ENCODE peak calls at places on chromosomes 12 and 14, in eight cellular contexts. W is heart left ventricle, V is GM12864, J is psoas muscle, R is upper lobe of right lung, Y is HCT116, C is fibroblast of villous mesenchyme, T is breast epithelium. A is an unnamed sample.

GRCh38 chr12:6078378-6079083 is 45.9 kb downstream of the VWF start:
- DNase-seq in C (no peak), J (no peak), W (no peak), R (no peak), V (no peak), T (no peak), Y (no peak), A (peak; percentile 43)

GRCh38 chr12:47493801-47494200 is 212.0 kb downstream of the RPAP3 start:
- DNase-seq in W (no peak), C (no peak), J (no peak), R (no peak), Y (no peak), V (no peak), T (no peak), A (no peak)

GRCh38 chr12:25994252-25994651 is 35.8 kb downstream of the RASSF8 start:
- DNase-seq in Y (no peak), R (no peak), V (no peak), W (no peak), T (no peak), J (no peak), C (peak; percentile 76), A (no peak)

GRCh38 chr12:12999276-12999958 is 648 bp downstream of the HEBP1 start:
- DNase-seq in V (no peak), C (peak; percentile 40), W (no peak), Y (no peak), R (no peak), J (no peak), T (peak; percentile 53), A (no peak)

GRCh38 chr14:68806526-68807147 is 13.8 kb upstream of the ZFP36L1 start:
- DNase-seq in C (no peak), R (no peak), W (peak; percentile 38), Y (no peak), T (no peak), V (no peak), J (no peak), A (peak; percentile 84)

GRCh38 chr12:45122776-45123380 is 72.0 kb upstream of the DBX2 start:
- DNase-seq in R (no peak), T (no peak), C (peak; percentile 32), V (no peak), Y (peak; percentile 39), W (no peak), J (no peak), A (no peak)

GRCh38 chr14:72594099-72594901 is 299.6 kb downstream of the DPF3 start:
- DNase-seq in T (no peak), C (no peak), J (no peak), Y (no peak), V (peak; percentile 22), R (no peak), W (no peak), A (no peak)

GRCh38 chr12:66087365-66087943 is 43.1 kb downstream of the LLPH start:
- DNase-seq in C (peak; percentile 81), W (peak; percentile 38), R (no peak), J (peak; percentile 56), Y (peak; percentile 68), V (peak; percentile 57), T (no peak), A (no peak)

GRCh38 chr12:55942055-55942454 is 11.1 kb downstream of the DGKA start:
- DNase-seq in Y (no peak), W (no peak), V (no peak), J (no peak), T (no peak), R (no peak), C (no peak), A (no peak)

GRCh38 chr12:98594050-98594853 is 766 bp downstream of the SLC25A3 start:
- DNase-seq in C (peak; percentile 43), R (peak; percentile 78), J (peak; percentile 81), W (peak; percentile 66), V (no peak), Y (no peak), T (peak; percentile 58), A (peak; percentile 92)

GRCh38 chr12:4273651-4274395 is at the start of gene CCND2:
- DNase-seq in J (peak; percentile 87), R (peak; percentile 92), Y (no peak), C (peak; percentile 57), V (no peak), W (peak; percentile 95), T (no peak), A (peak; percentile 94)

GRCh38 chr14:52029881-52030280 is 39.0 kb downstream of the NID2 start:
- DNase-seq in J (no peak), Y (no peak), R (no peak), C (no peak), V (no peak), T (no peak), W (no peak), A (no peak)

GRCh38 chr12:64256166-64256800 is 34.2 kb upstream of the KICS2 start:
- DNase-seq in T (no peak), C (peak; percentile 75), Y (peak; percentile 33), W (no peak), R (no peak), V (peak; percentile 7), J (no peak), A (no peak)

GRCh38 chr14:103067231-103067954 is 10.0 kb upstream of the CDC42BPB start:
- DNase-seq in V (no peak), Y (peak; percentile 73), T (no peak), R (no peak), J (peak; percentile 55), W (no peak), C (peak; percentile 93), A (peak; percentile 15)

GRCh38 chr14:69536976-69537375 is 37.7 kb downstream of the CCDC177 start:
- DNase-seq in R (no peak), W (no peak), J (no peak), T (no peak), C (no peak), V (no peak), Y (no peak), A (no peak)

GRCh38 chr12:5078423-5078822 is 34.7 kb downstream of the KCNA5 start:
- DNase-seq in T (no peak), R (no peak), Y (no peak), C (no peak), J (no peak), V (no peak), W (peak; percentile 91), A (no peak)

GRCh38 chr14:106208794-106209193 is 682.4 kb downstream of the TMEM121 start:
- DNase-seq in Y (no peak), W (no peak), C (no peak), V (no peak), R (no peak), T (no peak), J (no peak), A (no peak)

GRCh38 chr12:2893007-2893406 is 2.3 kb downstream of the TULP3 start:
- DNase-seq in R (no peak), C (peak; percentile 91), V (no peak), J (no peak), T (no peak), W (no peak), Y (no peak), A (no peak)

GRCh38 chr12:49959570-49960473 is 1.9 kb upstream of the AQP5 start:
- DNase-seq in Y (peak; percentile 50), T (peak; percentile 70), V (no peak), R (peak; percentile 78), W (peak; percentile 21), J (no peak), C (no peak), A (no peak)

GRCh38 chr12:24172031-24172772 is 222.7 kb upstream of the SOX5 start:
- DNase-seq in C (no peak), W (no peak), V (peak; percentile 45), R (no peak), Y (no peak), J (no peak), T (no peak), A (no peak)

DNA sequence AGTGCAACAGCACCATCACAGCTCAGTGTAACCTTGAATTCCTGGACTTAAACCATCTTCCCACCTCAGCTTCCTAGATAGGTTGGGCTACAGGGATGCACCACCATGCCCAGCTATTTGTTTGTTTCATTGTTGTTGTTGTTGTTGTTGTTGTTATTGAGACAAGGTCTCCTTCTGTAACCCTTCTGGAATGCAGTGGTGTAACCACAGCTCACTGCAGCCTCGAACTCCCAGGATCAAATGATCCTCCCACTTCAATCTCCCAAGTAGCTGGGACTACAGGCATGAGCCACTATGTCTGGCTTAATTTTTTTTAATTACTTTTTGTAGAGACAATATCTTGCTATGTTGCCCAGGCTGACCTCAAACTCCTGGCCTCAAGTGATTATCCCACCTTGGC is 1.2 kb upstream of the NEMP1 start:
- DNase-seq in T (no peak), R (no peak), Y (no peak), J (no peak), W (no peak), V (no peak), C (no peak), A (no peak)
- H3K4me3 ChIP-seq in T (no peak overlapping the region), R (peak overlapping the region; percentile 40), Y (no peak overlapping the region), J (no peak overlapping the region), W (no peak overlapping the region), V (no peak overlapping the region), C (no peak overlapping the region), A (no peak overlapping the region)

GRCh38 chr14:63544641-63545234 is 1.6 kb upstream of the PPP2R5E start:
- DNase-seq in V (no peak), J (no peak), T (no peak), W (no peak), C (peak; percentile 40), Y (no peak), R (no peak), A (no peak)
- H3K4me3 ChIP-seq in V (peak overlapping the region; percentile 88), J (peak overlapping the region; percentile 98), T (no peak overlapping the region), W (peak overlapping the region; percentile 99), C (peak overlapping the region; percentile 90), Y (peak overlapping the region; percentile 97), R (peak overlapping the region; percentile 86), A (peak overlapping the region; percentile 4)

GRCh38 chr14:34266344-34266743 is 195.7 kb downstream of the SPTSSA start:
- DNase-seq in T (no peak), J (no peak), R (no peak), Y (no peak), C (no peak), V (no peak), W (no peak), A (no peak)
- H3K4me3 ChIP-seq in T (no peak overlapping the region), J (no peak overlapping the region), R (no peak overlapping the region), Y (no peak overlapping the region), C (no peak overlapping the region), V (no peak overlapping the region), W (no peak overlapping the region), A (no peak overlapping the region)

GRCh38 chr12:85866929-85867776 is 6.9 kb upstream of the NTS start:
- DNase-seq in W (no peak), V (no peak), T (no peak), C (peak; percentile 65), R (no peak), J (no peak), Y (peak; percentile 47), A (no peak)
- H3K4me3 ChIP-seq in W (no peak overlapping the region), V (no peak overlapping the region), T (peak overlapping the region; percentile 1), C (no peak overlapping the region), R (no peak overlapping the region), J (no peak overlapping the region), Y (no peak overlapping the region), A (no peak overlapping the region)

A was measured in spleen.